ENCODE peak calls at places on chromosomes 16 and 17, in four cellular contexts. H, G, M and D are unnamed samples.

GRCh38 chr16:66847533-66848057 is 3.4 kb downstream of the CA7 start:
- DNase-seq in H (no peak), G (no peak), M (no peak), D (no peak)

GRCh38 chr17:39196820-39197331 is 593 bp downstream of the CACNB1 start:
- DNase-seq in H (no peak), M (no peak), G (peak), D (no peak)

GRCh38 chr17:69578385-69578936 is 164.0 kb downstream of the MAP2K6 start:
- DNase-seq in H (no peak), M (no peak), G (no peak), D (no peak)

GRCh38 chr16:79329967-79330366 is 270.6 kb downstream of the MAF start:
- DNase-seq in M (no peak), H (no peak), G (no peak), D (no peak)

GRCh38 chr16:80924372-80924978 is 82.2 kb downstream of the CMC2 start:
- DNase-seq in H (peak), M (no peak), G (peak), D (peak)

GRCh38 chr17:32822996-32823395 is 53.9 kb downstream of the MYO1D start:
- DNase-seq in H (no peak), M (no peak), G (no peak), D (peak)

GRCh38 chr16:14628806-14629611 is 1.1 kb downstream of the PARN start:
- DNase-seq in H (no peak), G (no peak), M (no peak), D (no peak)

GRCh38 chr16:77408607-77409006 is 26.2 kb downstream of the ADAMTS18 start:
- DNase-seq in H (no peak), M (no peak), G (no peak), D (no peak)

GRCh38 chr16:28087675-28088285 is 24.3 kb upstream of the GSG1L start:
- DNase-seq in M (no peak), G (no peak), H (no peak), D (no peak)

GRCh38 chr16:65698943-65699342 is 577.1 kb upstream of the CDH11 start:
- DNase-seq in H (no peak), M (no peak), G (no peak), D (no peak)

GRCh38 chr16:3020604-3021448 is 658 bp downstream of the TNFRSF12A start:
- DNase-seq in H (peak), M (peak), G (peak), D (peak)

GRCh38 chr17:83109793-83110645 is 30.6 kb downstream of the METRNL start:
- DNase-seq in G (peak), H (no peak), M (peak), D (peak)

GRCh38 chr16:19520861-19521331 is 1.0 kb downstream of the GDE1 start:
- DNase-seq in G (no peak), H (peak), M (no peak), D (peak)

GRCh38 chr16:4376126-4376819 is 4.6 kb downstream of the VASN start:
- DNase-seq in M (peak), G (peak), H (no peak), D (no peak)

GRCh38 chr17:82927661-82928601 is 88.1 kb upstream of the ZNF750 start:
- DNase-seq in G (peak), M (no peak), H (no peak), D (no peak)

GRCh38 chr17:16585796-16586195 is 16.8 kb upstream of the ZNF287 start:
- DNase-seq in M (no peak), G (peak), H (no peak), D (no peak)

GRCh38 chr17:61486135-61487120 is 34.2 kb downstream of the TBX4 start:
- DNase-seq in G (no peak), M (no peak), H (no peak), D (no peak)

GRCh38 chr17:740240-741055 is 8.1 kb downstream of the TLCD3A start:
- DNase-seq in M (no peak), G (no peak), H (peak), D (no peak)

GRCh38 chr17:80123791-80124190 is 22.4 kb downstream of the GAA start:
- DNase-seq in M (no peak), H (no peak), G (no peak), D (no peak)

GRCh38 chr16:75152635-75153034 is 4.3 kb downstream of the ZFP1 start:
- DNase-seq in G (no peak), M (no peak), H (no peak), D (no peak)

GRCh38 chr17:32591428-32591827 is 104.6 kb downstream of the CDK5R1 start:
- DNase-seq in M (no peak), G (no peak), H (no peak), D (no peak)

GRCh38 chr16:85569615-85570212 is 43.4 kb upstream of the GSE1 start:
- DNase-seq in G (no peak), M (no peak), H (peak), D (no peak)

GRCh38 chr17:20073056-20073979 is 64.2 kb downstream of the SPECC1 start:
- DNase-seq in H (peak), G (peak), M (no peak), D (no peak)

GRCh38 chr16:75282811-75283281 is 31.4 kb upstream of the BCAR1 start:
- DNase-seq in G (no peak), H (no peak), M (no peak), D (no peak)